ENCODE peak calls at places on chromosomes 11 and 22, in five cellular contexts. J is bronchial epithelial cell; T is CD8-positive, alpha-beta T cell; V is mesenchymal stem cell; I is mesendoderm. O is an unnamed sample. For H3K27me3, the result is how much of the 10 kb centered on the place peaks cover.

GRCh38 chr11:29306527-29306926 is 710.3 kb downstream of the KCNA4 start:
- DNase-seq in J (peak), T (no peak), V (peak), I (no peak), O (no peak)

GRCh38 chr22:37559901-37560681 is at the start of gene CDC42EP1:
- DNase-seq in J (no peak), T (no peak), V (peak), I (peak), O (peak)

GRCh38 chr11:58573451-58574104 is 2.1 kb downstream of the LPXN start:
- DNase-seq in J (peak), T (peak), V (peak), I (no peak), O (no peak)

GRCh38 chr11:121716060-121716459 is 263.3 kb upstream of the SORL1-AS1 start:
- DNase-seq in J (no peak), T (no peak), V (no peak), I (peak), O (no peak)

GRCh38 chr22:46613606-46613997 is 6.6 kb upstream of the GRAMD4 start:
- DNase-seq in J (no peak), T (no peak), V (peak), I (peak), O (no peak)

GRCh38 chr22:50498322-50498861 is 9.1 kb downstream of the LMF2 start:
- DNase-seq in J (peak), T (peak), V (peak), I (peak), O (no peak)

GRCh38 chr11:14418801-14419417 is 59.9 kb upstream of the RRAS2 start:
- DNase-seq in J (peak), T (no peak), V (no peak), I (peak), O (no peak)

GRCh38 chr11:12267921-12268320 is 109.5 kb upstream of the PARVA start:
- DNase-seq in J (no peak), T (no peak), V (no peak), I (no peak), O (no peak)

GRCh38 chr11:82730286-82730685 is 3.4 kb downstream of the FAM181B start:
- DNase-seq in J (peak), T (no peak), V (no peak), I (no peak), O (no peak)

GRCh38 chr11:82732348-82732733 is 1.3 kb downstream of the FAM181B start:
- DNase-seq in J (no peak), T (no peak), V (no peak), I (no peak), O (no peak)

GRCh38 chr11:82733444-82734119 is at the start of gene FAM181B:
- DNase-seq in J (peak), T (no peak), V (peak), I (peak), O (peak)

GRCh38 chr11:82732734-82733443 is 775 bp downstream of the FAM181B start:
- DNase-seq in J (no peak), T (no peak), V (no peak), I (peak), O (no peak)

DNA sequence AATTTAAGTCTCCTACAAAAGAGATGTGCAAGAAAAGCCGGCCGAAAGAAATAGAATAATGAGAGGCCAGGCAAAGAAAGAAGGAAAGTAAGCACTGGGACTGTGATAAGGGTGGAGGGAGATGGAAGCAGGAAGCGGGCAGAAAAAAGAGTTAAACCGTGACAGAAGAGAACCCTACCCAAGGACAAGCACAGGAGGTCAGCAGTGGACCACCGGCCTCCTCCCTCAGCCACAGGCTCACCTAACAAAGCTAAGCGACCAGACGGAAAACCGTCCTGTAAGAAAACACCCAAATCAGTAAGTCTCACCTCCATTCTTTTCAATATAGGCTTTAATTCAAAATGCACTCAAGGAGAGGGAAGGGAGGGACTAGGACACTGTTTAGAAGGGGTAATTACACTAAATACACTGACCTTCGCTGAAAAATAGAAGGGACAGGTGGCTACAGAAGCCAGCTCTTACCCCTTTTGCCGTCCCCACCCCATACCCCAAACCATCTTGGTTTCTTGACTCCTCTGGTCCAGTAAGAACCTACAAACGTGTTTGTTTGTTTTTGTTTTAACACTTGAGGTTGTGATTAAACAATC is 1.9 kb downstream of the FAM181B start:
- DNase-seq in J (no peak), T (no peak), V (no peak), I (peak), O (no peak)
- H3K4me3 ChIP-seq in J (no peak), T (no peak), V (no peak), I (no peak), O (peak)

GRCh38 chr22:21985214-21985613 is 2.6 kb upstream of the TOP3B start:
- DNase-seq in J (no peak), T (no peak), V (no peak), I (no peak), O (no peak)
- H3K27me3 ChIP-seq in J (under half), T (under half), V (under half), I (under half), O (under half)

GRCh38 chr22:25407859-25408229 is 156.6 kb upstream of the GRK3 start:
- DNase-seq in J (no peak), T (no peak), V (no peak), I (no peak), O (no peak)
- H3K4me3 ChIP-seq in J (no peak), T (no peak), V (no peak), I (no peak), O (no peak)

GRCh38 chr22:39661842-39662676 is 91.5 kb downstream of the CACNA1I start:
- DNase-seq in J (peak), T (peak), V (no peak), I (peak), O (no peak)
- H3K27me3 ChIP-seq in J (under half), T (under half), V (half or more), I (under half), O (under half)

GRCh38 chr22:24505337-24505736 is 10.2 kb downstream of the UPB1 start:
- DNase-seq in J (no peak), T (no peak), V (no peak), I (no peak), O (no peak)

GRCh38 chr22:24503851-24504170 is 8.7 kb downstream of the UPB1 start:
- DNase-seq in J (no peak), T (no peak), V (no peak), I (no peak), O (no peak)

GRCh38 chr22:24510694-24511625 is 15.8 kb downstream of the UPB1 start:
- DNase-seq in J (peak), T (no peak), V (peak), I (peak), O (no peak)

GRCh38 chr22:24506802-24507438 is 11.8 kb downstream of the UPB1 start:
- DNase-seq in J (peak), T (no peak), V (peak), I (no peak), O (no peak)

DNA sequence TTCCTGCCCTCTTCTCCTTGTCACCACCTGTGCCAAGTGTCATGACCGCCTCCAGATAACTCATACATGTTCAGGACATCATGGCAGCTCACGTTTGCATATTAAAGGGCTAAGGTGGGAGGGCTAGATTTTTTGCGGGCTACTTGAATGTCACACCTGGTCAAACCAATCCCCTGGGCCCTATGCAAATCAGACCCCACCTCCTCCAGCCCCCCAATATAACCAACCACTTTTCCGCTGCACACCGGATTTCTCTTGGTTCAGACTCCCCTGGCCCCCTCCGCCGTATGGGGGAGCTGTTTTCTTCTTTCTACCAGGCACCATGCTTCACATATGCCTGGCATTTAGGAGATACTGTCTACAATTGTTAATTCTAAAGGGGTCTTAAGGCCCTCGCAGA is 12.6 kb downstream of the UPB1 start:
- DNase-seq in J (no peak), T (no peak), V (no peak), I (no peak), O (no peak)
- H3K4me3 ChIP-seq in J (no peak), T (no peak), V (no peak), I (no peak), O (no peak)

GRCh38 chr11:50275133-50275532 is 242.5 kb downstream of the OR4C45 start:
- DNase-seq in J (no peak), T (no peak), V (no peak), I (no peak), O (no peak)
- H3K27me3 ChIP-seq in J (under half), T (under half), V (under half), I (under half), O (under half)

DNA sequence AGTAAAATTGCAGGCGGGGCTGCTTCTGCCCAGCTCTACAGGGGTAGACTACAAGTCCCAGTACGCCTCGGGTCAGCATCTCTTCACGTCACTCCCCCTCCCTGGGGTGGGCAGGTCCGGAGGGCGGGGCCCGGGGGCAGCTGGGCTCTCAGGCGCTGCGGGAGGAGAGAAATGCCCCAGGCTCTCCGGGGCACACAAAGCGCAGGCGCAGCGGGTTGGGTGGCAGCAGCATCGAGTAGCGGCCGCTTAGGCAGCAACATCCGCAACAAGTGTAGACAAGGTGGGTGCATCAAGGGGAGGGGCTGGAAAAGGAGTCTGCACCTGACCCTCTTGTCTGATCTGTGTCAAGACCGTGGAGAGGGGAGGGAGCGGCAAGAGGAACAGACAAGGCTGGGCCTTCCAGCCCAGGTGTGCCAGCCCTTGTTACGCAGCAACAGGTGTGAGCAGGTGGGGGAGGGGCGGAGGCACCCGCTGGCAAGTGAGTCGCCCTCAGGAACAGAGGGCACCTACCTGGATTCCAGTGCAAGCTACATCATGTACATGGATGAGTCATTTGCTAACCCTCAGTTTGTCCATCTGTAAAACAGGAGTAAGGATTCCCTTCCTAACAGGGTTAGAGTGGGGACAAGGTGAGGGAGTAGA is 1.2 kb downstream of the PLEKHB1 start:
- DNase-seq in J (peak), T (peak), V (peak), I (peak), O (peak)
- H3K4me3 ChIP-seq in J (no peak), T (peak), V (peak), I (peak), O (peak)

GRCh38 chr11:79388201-79388600 is 52.6 kb downstream of the TENM4 start:
- DNase-seq in J (no peak), T (no peak), V (no peak), I (no peak), O (no peak)

GRCh38 chr11:79381036-79381435 is 59.8 kb downstream of the TENM4 start:
- DNase-seq in J (no peak), T (no peak), V (no peak), I (no peak), O (no peak)

GRCh38 chr11:79377399-79377798 is 63.4 kb downstream of the TENM4 start:
- DNase-seq in J (no peak), T (no peak), V (no peak), I (no peak), O (no peak)

GRCh38 chr11:79383874-79384273 is 57.0 kb downstream of the TENM4 start:
- DNase-seq in J (no peak), T (no peak), V (no peak), I (no peak), O (no peak)

GRCh38 chr11:79382301-79382700 is 58.5 kb downstream of the TENM4 start:
- DNase-seq in J (no peak), T (no peak), V (no peak), I (no peak), O (no peak)
- H3K27me3 ChIP-seq in J (under half), T (under half), V (under half), I (under half), O (under half)

GRCh38 chr11:40295466-40295865 is 1164.0 kb downstream of the LRRC4C start:
- DNase-seq in J (peak), T (no peak), V (no peak), I (no peak), O (no peak)

GRCh38 chr11:40292636-40293585 is 1166.5 kb downstream of the LRRC4C start:
- DNase-seq in J (no peak), T (no peak), V (peak), I (peak), O (no peak)

GRCh38 chr11:40293655-40294342 is 1165.7 kb downstream of the LRRC4C start:
- DNase-seq in J (peak), T (no peak), V (peak), I (peak), O (peak)

GRCh38 chr11:40291304-40292100 is 1168.0 kb downstream of the LRRC4C start:
- DNase-seq in J (no peak), T (no peak), V (peak), I (no peak), O (no peak)

DNA sequence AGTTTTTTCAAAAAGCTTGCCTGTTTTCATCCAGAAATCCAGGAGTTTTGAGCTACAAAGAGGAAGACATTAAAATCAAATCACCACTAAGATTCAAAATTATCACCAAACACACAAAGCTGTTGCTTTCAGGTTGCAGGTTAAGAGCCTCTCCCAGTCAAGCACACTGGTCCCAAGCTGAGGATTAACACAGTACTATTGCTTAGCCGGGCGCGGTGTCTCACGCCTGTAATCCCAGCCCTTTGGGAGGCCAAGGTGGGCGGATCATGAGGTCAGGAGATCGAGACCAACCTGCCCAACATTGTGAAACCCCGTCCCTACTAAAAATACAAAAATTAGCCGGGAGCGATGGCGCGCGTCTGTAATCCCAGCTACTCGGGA is 1165.1 kb downstream of the LRRC4C start:
- DNase-seq in J (no peak), T (no peak), V (no peak), I (no peak), O (no peak)
- H3K4me3 ChIP-seq in J (no peak), T (no peak), V (peak), I (no peak), O (no peak)